ENCODE peak calls at places on chromosome 3, in six cellular contexts. One of them, this sample, is unnamed.

GRCh38 chr3:24591661-24592555 is 97.3 kb upstream of the THRB start:
- DNase-seq in stimulated activated naive CD8-positive, alpha-beta T cell treated with anti-CD3 and anti-CD28 coated beads, Interleukin-15, Interleukin-2, amounts not matched to agents 100 U/mL and 50 U/mL, for 24 hours: no peak
- DNase-seq in ELF-1: no peak
- DNase-seq in NCI-H1417: no peak
- DNase-seq in activated naive CD4-positive, alpha-beta T cell treated with anti-CD3 and anti-CD28 coated beads, Interleukin-2, amount 50 U/mL, for 16 hours: no peak
- DNase-seq in DMS53: peak; percentile 23
- DNase-seq in this sample: no peak

GRCh38 chr3:31968927-31969418 is 12.1 kb downstream of the OSBPL10 start:
- DNase-seq in stimulated activated naive CD8-positive, alpha-beta T cell treated with anti-CD3 and anti-CD28 coated beads, Interleukin-15, Interleukin-2, amounts not matched to agents 100 U/mL and 50 U/mL, for 24 hours: no peak
- DNase-seq in ELF-1: peak; percentile 45
- DNase-seq in NCI-H1417: no peak
- DNase-seq in activated naive CD4-positive, alpha-beta T cell treated with anti-CD3 and anti-CD28 coated beads, Interleukin-2, amount 50 U/mL, for 16 hours: no peak
- DNase-seq in DMS53: no peak
- DNase-seq in this sample: peak; percentile 73

GRCh38 chr3:107956991-107957467 is 133.8 kb downstream of the CD47 start:
- DNase-seq in stimulated activated naive CD8-positive, alpha-beta T cell treated with anti-CD3 and anti-CD28 coated beads, Interleukin-15, Interleukin-2, amounts not matched to agents 100 U/mL and 50 U/mL, for 24 hours: no peak
- DNase-seq in ELF-1: no peak
- DNase-seq in NCI-H1417: no peak
- DNase-seq in activated naive CD4-positive, alpha-beta T cell treated with anti-CD3 and anti-CD28 coated beads, Interleukin-2, amount 50 U/mL, for 16 hours: no peak
- DNase-seq in DMS53: no peak
- DNase-seq in this sample: no peak

GRCh38 chr3:87997298-87997697 is 61.5 kb downstream of the CGGBP1 start:
- DNase-seq in stimulated activated naive CD8-positive, alpha-beta T cell treated with anti-CD3 and anti-CD28 coated beads, Interleukin-15, Interleukin-2, amounts not matched to agents 100 U/mL and 50 U/mL, for 24 hours: peak; percentile 74
- DNase-seq in ELF-1: no peak
- DNase-seq in NCI-H1417: no peak
- DNase-seq in activated naive CD4-positive, alpha-beta T cell treated with anti-CD3 and anti-CD28 coated beads, Interleukin-2, amount 50 U/mL, for 16 hours: peak; percentile 36
- DNase-seq in DMS53: peak; percentile 1
- DNase-seq in this sample: no peak

GRCh38 chr3:183253364-183253960 is 409 bp downstream of the B3GNT5 start:
- DNase-seq in stimulated activated naive CD8-positive, alpha-beta T cell treated with anti-CD3 and anti-CD28 coated beads, Interleukin-15, Interleukin-2, amounts not matched to agents 100 U/mL and 50 U/mL, for 24 hours: peak; percentile 44
- DNase-seq in ELF-1: peak; percentile 62
- DNase-seq in NCI-H1417: peak; percentile 87
- DNase-seq in activated naive CD4-positive, alpha-beta T cell treated with anti-CD3 and anti-CD28 coated beads, Interleukin-2, amount 50 U/mL, for 16 hours: peak; percentile 33
- DNase-seq in DMS53: peak; percentile 61
- DNase-seq in this sample: peak; percentile 54

GRCh38 chr3:29226709-29227108 is 54.2 kb upstream of the RBMS3 start:
- DNase-seq in stimulated activated naive CD8-positive, alpha-beta T cell treated with anti-CD3 and anti-CD28 coated beads, Interleukin-15, Interleukin-2, amounts not matched to agents 100 U/mL and 50 U/mL, for 24 hours: no peak
- DNase-seq in ELF-1: no peak
- DNase-seq in NCI-H1417: no peak
- DNase-seq in activated naive CD4-positive, alpha-beta T cell treated with anti-CD3 and anti-CD28 coated beads, Interleukin-2, amount 50 U/mL, for 16 hours: no peak
- DNase-seq in DMS53: no peak
- DNase-seq in this sample: no peak

GRCh38 chr3:8712045-8712870 is 21.3 kb upstream of the CAV3 start:
- DNase-seq in stimulated activated naive CD8-positive, alpha-beta T cell treated with anti-CD3 and anti-CD28 coated beads, Interleukin-15, Interleukin-2, amounts not matched to agents 100 U/mL and 50 U/mL, for 24 hours: no peak
- DNase-seq in ELF-1: no peak
- DNase-seq in NCI-H1417: peak; percentile 3
- DNase-seq in activated naive CD4-positive, alpha-beta T cell treated with anti-CD3 and anti-CD28 coated beads, Interleukin-2, amount 50 U/mL, for 16 hours: no peak
- DNase-seq in DMS53: peak; percentile 48
- DNase-seq in this sample: no peak

GRCh38 chr3:50161320-50161719 is 6.2 kb downstream of the SEMA3F start:
- DNase-seq in stimulated activated naive CD8-positive, alpha-beta T cell treated with anti-CD3 and anti-CD28 coated beads, Interleukin-15, Interleukin-2, amounts not matched to agents 100 U/mL and 50 U/mL, for 24 hours: no peak
- DNase-seq in ELF-1: no peak
- DNase-seq in NCI-H1417: no peak
- DNase-seq in activated naive CD4-positive, alpha-beta T cell treated with anti-CD3 and anti-CD28 coated beads, Interleukin-2, amount 50 U/mL, for 16 hours: no peak
- DNase-seq in DMS53: peak; percentile 15
- DNase-seq in this sample: no peak

GRCh38 chr3:120640231-120640630 is 41.8 kb downstream of the HGD start:
- DNase-seq in stimulated activated naive CD8-positive, alpha-beta T cell treated with anti-CD3 and anti-CD28 coated beads, Interleukin-15, Interleukin-2, amounts not matched to agents 100 U/mL and 50 U/mL, for 24 hours: no peak
- DNase-seq in ELF-1: no peak
- DNase-seq in NCI-H1417: no peak
- DNase-seq in activated naive CD4-positive, alpha-beta T cell treated with anti-CD3 and anti-CD28 coated beads, Interleukin-2, amount 50 U/mL, for 16 hours: no peak
- DNase-seq in DMS53: no peak
- DNase-seq in this sample: no peak

GRCh38 chr3:58679974-58680656 is 13.5 kb upstream of the FAM3D start:
- DNase-seq in stimulated activated naive CD8-positive, alpha-beta T cell treated with anti-CD3 and anti-CD28 coated beads, Interleukin-15, Interleukin-2, amounts not matched to agents 100 U/mL and 50 U/mL, for 24 hours: no peak
- DNase-seq in ELF-1: no peak
- DNase-seq in NCI-H1417: no peak
- DNase-seq in activated naive CD4-positive, alpha-beta T cell treated with anti-CD3 and anti-CD28 coated beads, Interleukin-2, amount 50 U/mL, for 16 hours: no peak
- DNase-seq in DMS53: no peak
- DNase-seq in this sample: no peak

GRCh38 chr3:36365829-36366228 is 14.5 kb upstream of the STAC start:
- DNase-seq in stimulated activated naive CD8-positive, alpha-beta T cell treated with anti-CD3 and anti-CD28 coated beads, Interleukin-15, Interleukin-2, amounts not matched to agents 100 U/mL and 50 U/mL, for 24 hours: no peak
- DNase-seq in ELF-1: no peak
- DNase-seq in NCI-H1417: no peak
- DNase-seq in activated naive CD4-positive, alpha-beta T cell treated with anti-CD3 and anti-CD28 coated beads, Interleukin-2, amount 50 U/mL, for 16 hours: no peak
- DNase-seq in DMS53: no peak
- DNase-seq in this sample: no peak

GRCh38 chr3:50112462-50112861 is 23.7 kb downstream of the RBM5 start:
- DNase-seq in stimulated activated naive CD8-positive, alpha-beta T cell treated with anti-CD3 and anti-CD28 coated beads, Interleukin-15, Interleukin-2, amounts not matched to agents 100 U/mL and 50 U/mL, for 24 hours: no peak
- DNase-seq in ELF-1: no peak
- DNase-seq in NCI-H1417: peak; percentile 7
- DNase-seq in activated naive CD4-positive, alpha-beta T cell treated with anti-CD3 and anti-CD28 coated beads, Interleukin-2, amount 50 U/mL, for 16 hours: no peak
- DNase-seq in DMS53: peak; percentile 73
- DNase-seq in this sample: no peak

GRCh38 chr3:125175321-125176078 is 37.0 kb downstream of the SLC12A8 start:
- DNase-seq in stimulated activated naive CD8-positive, alpha-beta T cell treated with anti-CD3 and anti-CD28 coated beads, Interleukin-15, Interleukin-2, amounts not matched to agents 100 U/mL and 50 U/mL, for 24 hours: no peak
- DNase-seq in ELF-1: no peak
- DNase-seq in NCI-H1417: no peak
- DNase-seq in activated naive CD4-positive, alpha-beta T cell treated with anti-CD3 and anti-CD28 coated beads, Interleukin-2, amount 50 U/mL, for 16 hours: no peak
- DNase-seq in DMS53: no peak
- DNase-seq in this sample: no peak

GRCh38 chr3:182609575-182610156 is 183.6 kb upstream of the ATP11B start:
- DNase-seq in stimulated activated naive CD8-positive, alpha-beta T cell treated with anti-CD3 and anti-CD28 coated beads, Interleukin-15, Interleukin-2, amounts not matched to agents 100 U/mL and 50 U/mL, for 24 hours: no peak
- DNase-seq in ELF-1: no peak
- DNase-seq in NCI-H1417: peak; percentile 71
- DNase-seq in activated naive CD4-positive, alpha-beta T cell treated with anti-CD3 and anti-CD28 coated beads, Interleukin-2, amount 50 U/mL, for 16 hours: no peak
- DNase-seq in DMS53: peak; percentile 84
- DNase-seq in this sample: no peak

GRCh38 chr3:69425249-69425648 is 39.4 kb upstream of the FRMD4B start:
- DNase-seq in stimulated activated naive CD8-positive, alpha-beta T cell treated with anti-CD3 and anti-CD28 coated beads, Interleukin-15, Interleukin-2, amounts not matched to agents 100 U/mL and 50 U/mL, for 24 hours: peak; percentile 22
- DNase-seq in ELF-1: peak; percentile 18
- DNase-seq in NCI-H1417: peak; percentile 10
- DNase-seq in activated naive CD4-positive, alpha-beta T cell treated with anti-CD3 and anti-CD28 coated beads, Interleukin-2, amount 50 U/mL, for 16 hours: peak; percentile 16
- DNase-seq in DMS53: peak; percentile 29
- DNase-seq in this sample: peak; percentile 33

GRCh38 chr3:141000691-141001090 is 50.5 kb upstream of the SPSB4 start:
- DNase-seq in stimulated activated naive CD8-positive, alpha-beta T cell treated with anti-CD3 and anti-CD28 coated beads, Interleukin-15, Interleukin-2, amounts not matched to agents 100 U/mL and 50 U/mL, for 24 hours: no peak
- DNase-seq in ELF-1: no peak
- DNase-seq in NCI-H1417: no peak
- DNase-seq in activated naive CD4-positive, alpha-beta T cell treated with anti-CD3 and anti-CD28 coated beads, Interleukin-2, amount 50 U/mL, for 16 hours: no peak
- DNase-seq in DMS53: peak; percentile 67
- DNase-seq in this sample: no peak

GRCh38 chr3:138434276-138434874 is at the start of gene ESYT3:
- DNase-seq in stimulated activated naive CD8-positive, alpha-beta T cell treated with anti-CD3 and anti-CD28 coated beads, Interleukin-15, Interleukin-2, amounts not matched to agents 100 U/mL and 50 U/mL, for 24 hours: peak; percentile 71
- DNase-seq in ELF-1: peak; percentile 89
- DNase-seq in NCI-H1417: peak; percentile 88
- DNase-seq in activated naive CD4-positive, alpha-beta T cell treated with anti-CD3 and anti-CD28 coated beads, Interleukin-2, amount 50 U/mL, for 16 hours: peak; percentile 47
- DNase-seq in DMS53: peak; percentile 97
- DNase-seq in this sample: peak; percentile 83

GRCh38 chr3:44685128-44685800 is 27.2 kb upstream of the ZNF502 start:
- DNase-seq in stimulated activated naive CD8-positive, alpha-beta T cell treated with anti-CD3 and anti-CD28 coated beads, Interleukin-15, Interleukin-2, amounts not matched to agents 100 U/mL and 50 U/mL, for 24 hours: peak; percentile 54
- DNase-seq in ELF-1: peak; percentile 80
- DNase-seq in NCI-H1417: peak; percentile 85
- DNase-seq in activated naive CD4-positive, alpha-beta T cell treated with anti-CD3 and anti-CD28 coated beads, Interleukin-2, amount 50 U/mL, for 16 hours: peak; percentile 52
- DNase-seq in DMS53: peak; percentile 89
- DNase-seq in this sample: peak; percentile 75

GRCh38 chr3:102089904-102090492 is 240.7 kb downstream of the NFKBIZ start:
- DNase-seq in stimulated activated naive CD8-positive, alpha-beta T cell treated with anti-CD3 and anti-CD28 coated beads, Interleukin-15, Interleukin-2, amounts not matched to agents 100 U/mL and 50 U/mL, for 24 hours: no peak
- DNase-seq in ELF-1: no peak
- DNase-seq in NCI-H1417: peak; percentile 73
- DNase-seq in activated naive CD4-positive, alpha-beta T cell treated with anti-CD3 and anti-CD28 coated beads, Interleukin-2, amount 50 U/mL, for 16 hours: no peak
- DNase-seq in DMS53: no peak
- DNase-seq in this sample: peak; percentile 18

GRCh38 chr3:22835041-22835440 is 368.1 kb upstream of the UBE2E2 start:
- DNase-seq in stimulated activated naive CD8-positive, alpha-beta T cell treated with anti-CD3 and anti-CD28 coated beads, Interleukin-15, Interleukin-2, amounts not matched to agents 100 U/mL and 50 U/mL, for 24 hours: no peak
- DNase-seq in ELF-1: no peak
- DNase-seq in NCI-H1417: no peak
- DNase-seq in activated naive CD4-positive, alpha-beta T cell treated with anti-CD3 and anti-CD28 coated beads, Interleukin-2, amount 50 U/mL, for 16 hours: no peak
- DNase-seq in DMS53: peak; percentile 30
- DNase-seq in this sample: no peak

GRCh38 chr3:105140899-105141367 is 225.8 kb upstream of the ALCAM start:
- DNase-seq in stimulated activated naive CD8-positive, alpha-beta T cell treated with anti-CD3 and anti-CD28 coated beads, Interleukin-15, Interleukin-2, amounts not matched to agents 100 U/mL and 50 U/mL, for 24 hours: no peak
- DNase-seq in ELF-1: no peak
- DNase-seq in NCI-H1417: no peak
- DNase-seq in activated naive CD4-positive, alpha-beta T cell treated with anti-CD3 and anti-CD28 coated beads, Interleukin-2, amount 50 U/mL, for 16 hours: no peak
- DNase-seq in DMS53: no peak
- DNase-seq in this sample: no peak

GRCh38 chr3:47781326-47781684 is 388 bp downstream of the SMARCC1 start:
- DNase-seq in stimulated activated naive CD8-positive, alpha-beta T cell treated with anti-CD3 and anti-CD28 coated beads, Interleukin-15, Interleukin-2, amounts not matched to agents 100 U/mL and 50 U/mL, for 24 hours: peak; percentile 78
- DNase-seq in ELF-1: peak; percentile 63
- DNase-seq in NCI-H1417: peak; percentile 82
- DNase-seq in activated naive CD4-positive, alpha-beta T cell treated with anti-CD3 and anti-CD28 coated beads, Interleukin-2, amount 50 U/mL, for 16 hours: peak; percentile 71
- DNase-seq in DMS53: peak; percentile 54
- DNase-seq in this sample: peak; percentile 82

GRCh38 chr3:159724627-159725026 is 264.0 kb upstream of the IL12A start:
- DNase-seq in stimulated activated naive CD8-positive, alpha-beta T cell treated with anti-CD3 and anti-CD28 coated beads, Interleukin-15, Interleukin-2, amounts not matched to agents 100 U/mL and 50 U/mL, for 24 hours: no peak
- DNase-seq in ELF-1: no peak
- DNase-seq in NCI-H1417: no peak
- DNase-seq in activated naive CD4-positive, alpha-beta T cell treated with anti-CD3 and anti-CD28 coated beads, Interleukin-2, amount 50 U/mL, for 16 hours: no peak
- DNase-seq in DMS53: no peak
- DNase-seq in this sample: no peak

GRCh38 chr3:117706037-117706436 is 996.5 kb downstream of the TUSC7 start:
- DNase-seq in stimulated activated naive CD8-positive, alpha-beta T cell treated with anti-CD3 and anti-CD28 coated beads, Interleukin-15, Interleukin-2, amounts not matched to agents 100 U/mL and 50 U/mL, for 24 hours: no peak
- DNase-seq in ELF-1: no peak
- DNase-seq in NCI-H1417: no peak
- DNase-seq in activated naive CD4-positive, alpha-beta T cell treated with anti-CD3 and anti-CD28 coated beads, Interleukin-2, amount 50 U/mL, for 16 hours: no peak
- DNase-seq in DMS53: no peak
- DNase-seq in this sample: no peak

GRCh38 chr3:65230251-65231140 is 542.7 kb upstream of the ADAMTS9 start:
- DNase-seq in stimulated activated naive CD8-positive, alpha-beta T cell treated with anti-CD3 and anti-CD28 coated beads, Interleukin-15, Interleukin-2, amounts not matched to agents 100 U/mL and 50 U/mL, for 24 hours: no peak
- DNase-seq in ELF-1: peak; percentile 31
- DNase-seq in NCI-H1417: no peak
- DNase-seq in activated naive CD4-positive, alpha-beta T cell treated with anti-CD3 and anti-CD28 coated beads, Interleukin-2, amount 50 U/mL, for 16 hours: no peak
- DNase-seq in DMS53: no peak
- DNase-seq in this sample: no peak

GRCh38 chr3:18556503-18556902 is 131.4 kb upstream of the SATB1 start:
- DNase-seq in stimulated activated naive CD8-positive, alpha-beta T cell treated with anti-CD3 and anti-CD28 coated beads, Interleukin-15, Interleukin-2, amounts not matched to agents 100 U/mL and 50 U/mL, for 24 hours: peak; percentile 77
- DNase-seq in ELF-1: no peak
- DNase-seq in NCI-H1417: no peak
- DNase-seq in activated naive CD4-positive, alpha-beta T cell treated with anti-CD3 and anti-CD28 coated beads, Interleukin-2, amount 50 U/mL, for 16 hours: peak; percentile 62
- DNase-seq in DMS53: no peak
- DNase-seq in this sample: no peak

GRCh38 chr3:60351481-60351880 is 899.8 kb downstream of the FHIT start:
- DNase-seq in stimulated activated naive CD8-positive, alpha-beta T cell treated with anti-CD3 and anti-CD28 coated beads, Interleukin-15, Interleukin-2, amounts not matched to agents 100 U/mL and 50 U/mL, for 24 hours: no peak
- DNase-seq in ELF-1: no peak
- DNase-seq in NCI-H1417: no peak
- DNase-seq in activated naive CD4-positive, alpha-beta T cell treated with anti-CD3 and anti-CD28 coated beads, Interleukin-2, amount 50 U/mL, for 16 hours: no peak
- DNase-seq in DMS53: no peak
- DNase-seq in this sample: no peak

GRCh38 chr3:123660900-123661299 is 76.0 kb upstream of the HACD2 start:
- DNase-seq in stimulated activated naive CD8-positive, alpha-beta T cell treated with anti-CD3 and anti-CD28 coated beads, Interleukin-15, Interleukin-2, amounts not matched to agents 100 U/mL and 50 U/mL, for 24 hours: no peak
- DNase-seq in ELF-1: no peak
- DNase-seq in NCI-H1417: no peak
- DNase-seq in activated naive CD4-positive, alpha-beta T cell treated with anti-CD3 and anti-CD28 coated beads, Interleukin-2, amount 50 U/mL, for 16 hours: no peak
- DNase-seq in DMS53: no peak
- DNase-seq in this sample: no peak

GRCh38 chr3:134796313-134797079 is 1.4 kb downstream of the EPHB1 start:
- DNase-seq in stimulated activated naive CD8-positive, alpha-beta T cell treated with anti-CD3 and anti-CD28 coated beads, Interleukin-15, Interleukin-2, amounts not matched to agents 100 U/mL and 50 U/mL, for 24 hours: no peak
- DNase-seq in ELF-1: no peak
- DNase-seq in NCI-H1417: peak; percentile 89
- DNase-seq in activated naive CD4-positive, alpha-beta T cell treated with anti-CD3 and anti-CD28 coated beads, Interleukin-2, amount 50 U/mL, for 16 hours: no peak
- DNase-seq in DMS53: peak; percentile 39
- DNase-seq in this sample: peak; percentile 81

GRCh38 chr3:66797916-66798560 is 200.1 kb upstream of the KBTBD8 start:
- DNase-seq in stimulated activated naive CD8-positive, alpha-beta T cell treated with anti-CD3 and anti-CD28 coated beads, Interleukin-15, Interleukin-2, amounts not matched to agents 100 U/mL and 50 U/mL, for 24 hours: no peak
- DNase-seq in ELF-1: peak; percentile 69
- DNase-seq in NCI-H1417: no peak
- DNase-seq in activated naive CD4-positive, alpha-beta T cell treated with anti-CD3 and anti-CD28 coated beads, Interleukin-2, amount 50 U/mL, for 16 hours: no peak
- DNase-seq in DMS53: no peak
- DNase-seq in this sample: peak; percentile 71

GRCh38 chr3:35724106-35724505 is 84.8 kb downstream of the ARPP21 start:
- DNase-seq in stimulated activated naive CD8-positive, alpha-beta T cell treated with anti-CD3 and anti-CD28 coated beads, Interleukin-15, Interleukin-2, amounts not matched to agents 100 U/mL and 50 U/mL, for 24 hours: no peak
- DNase-seq in ELF-1: no peak
- DNase-seq in NCI-H1417: no peak
- DNase-seq in activated naive CD4-positive, alpha-beta T cell treated with anti-CD3 and anti-CD28 coated beads, Interleukin-2, amount 50 U/mL, for 16 hours: no peak
- DNase-seq in DMS53: no peak
- DNase-seq in this sample: no peak

GRCh38 chr3:141795719-141796435 is 32.7 kb downstream of the GRK7 start:
- DNase-seq in stimulated activated naive CD8-positive, alpha-beta T cell treated with anti-CD3 and anti-CD28 coated beads, Interleukin-15, Interleukin-2, amounts not matched to agents 100 U/mL and 50 U/mL, for 24 hours: peak; percentile 57
- DNase-seq in ELF-1: no peak
- DNase-seq in NCI-H1417: no peak
- DNase-seq in activated naive CD4-positive, alpha-beta T cell treated with anti-CD3 and anti-CD28 coated beads, Interleukin-2, amount 50 U/mL, for 16 hours: peak; percentile 17
- DNase-seq in DMS53: no peak
- DNase-seq in this sample: peak; percentile 41

GRCh38 chr3:189841474-189842205 is 210.5 kb downstream of the TP63 start:
- DNase-seq in stimulated activated naive CD8-positive, alpha-beta T cell treated with anti-CD3 and anti-CD28 coated beads, Interleukin-15, Interleukin-2, amounts not matched to agents 100 U/mL and 50 U/mL, for 24 hours: no peak
- DNase-seq in ELF-1: peak; percentile 70
- DNase-seq in NCI-H1417: no peak
- DNase-seq in activated naive CD4-positive, alpha-beta T cell treated with anti-CD3 and anti-CD28 coated beads, Interleukin-2, amount 50 U/mL, for 16 hours: no peak
- DNase-seq in DMS53: no peak
- DNase-seq in this sample: no peak

GRCh38 chr3:46629571-46630517 is 17.5 kb downstream of the FAM240A start:
- DNase-seq in stimulated activated naive CD8-positive, alpha-beta T cell treated with anti-CD3 and anti-CD28 coated beads, Interleukin-15, Interleukin-2, amounts not matched to agents 100 U/mL and 50 U/mL, for 24 hours: peak; percentile 83
- DNase-seq in ELF-1: peak; percentile 96
- DNase-seq in NCI-H1417: peak; percentile 87
- DNase-seq in activated naive CD4-positive, alpha-beta T cell treated with anti-CD3 and anti-CD28 coated beads, Interleukin-2, amount 50 U/mL, for 16 hours: peak; percentile 83
- DNase-seq in DMS53: peak; percentile 84
- DNase-seq in this sample: peak; percentile 91

GRCh38 chr3:186220886-186221285 is 112.0 kb upstream of the ETV5 start:
- DNase-seq in stimulated activated naive CD8-positive, alpha-beta T cell treated with anti-CD3 and anti-CD28 coated beads, Interleukin-15, Interleukin-2, amounts not matched to agents 100 U/mL and 50 U/mL, for 24 hours: no peak
- DNase-seq in ELF-1: peak; percentile 20
- DNase-seq in NCI-H1417: no peak
- DNase-seq in activated naive CD4-positive, alpha-beta T cell treated with anti-CD3 and anti-CD28 coated beads, Interleukin-2, amount 50 U/mL, for 16 hours: no peak
- DNase-seq in DMS53: no peak
- DNase-seq in this sample: peak; percentile 51

GRCh38 chr3:61841111-61841845 is 279.9 kb downstream of the PTPRG start:
- DNase-seq in stimulated activated naive CD8-positive, alpha-beta T cell treated with anti-CD3 and anti-CD28 coated beads, Interleukin-15, Interleukin-2, amounts not matched to agents 100 U/mL and 50 U/mL, for 24 hours: no peak
- DNase-seq in ELF-1: no peak
- DNase-seq in NCI-H1417: peak; percentile 5
- DNase-seq in activated naive CD4-positive, alpha-beta T cell treated with anti-CD3 and anti-CD28 coated beads, Interleukin-2, amount 50 U/mL, for 16 hours: no peak
- DNase-seq in DMS53: no peak
- DNase-seq in this sample: no peak